ENCODE peak calls at places on chromosomes 5 and 9, in ten cellular contexts. Z is activated gamma-delta T cell treated with Interleukin-2 at 50 U/mL for 16 hours; B is AG08395; I is cardiac muscle cell; E is GM04504; M is activated T-cell treated with anti-CD3 and anti-CD28 coated beads for 24 hours; V is mesenteric fat pad; L is prostate gland; G is stimulated activated naive CD8-positive, alpha-beta T cell treated with anti-CD3 and anti-CD28 coated beads, Interleukin-15, Interleukin-2, amounts not matched to agents 100 U/mL and 50 U/mL, for 24 hours; T is stimulated activated CD8-positive, alpha-beta memory T cell treated with anti-CD3 and anti-CD28 coated beads, Interleukin-4, amount 100 ng/mL, for 1 hour. D is an unnamed sample.

GRCh38 chr9:85603920-85604319 is 137.8 kb downstream of the AGTPBP1 start:
- DNase-seq in Z (no peak), B (no peak), I (no peak), E (no peak), M (no peak), V (no peak), L (no peak), G (no peak), T (no peak), D (no peak)

GRCh38 chr9:112719696-112720095 is 1.8 kb upstream of the INIP start:
- DNase-seq in Z (no peak), B (no peak), I (no peak), E (no peak), M (no peak), V (no peak), L (no peak), G (no peak), T (no peak), D (no peak)

GRCh38 chr5:179256229-179257189 is 88.8 kb downstream of the ADAMTS2 start:
- DNase-seq in Z (no peak), B (no peak), I (no peak), E (no peak), M (no peak), V (peak; percentile 73), L (no peak), G (no peak), T (no peak), D (no peak)

GRCh38 chr9:121239071-121239470 is 28.9 kb upstream of the GSN start:
- DNase-seq in Z (no peak), B (peak; percentile 85), I (no peak), E (no peak), M (no peak), V (no peak), L (no peak), G (no peak), T (no peak), D (no peak)

GRCh38 chr9:89878687-89879086 is 273.9 kb downstream of the GADD45G start:
- DNase-seq in Z (no peak), B (no peak), I (no peak), E (no peak), M (no peak), V (peak; percentile 88), L (peak; percentile 90), G (no peak), T (no peak), D (peak; percentile 91)

GRCh38 chr5:126414874-126415502 is 8.2 kb upstream of the GRAMD2B start:
- DNase-seq in Z (no peak), B (peak; percentile 70), I (peak; percentile 89), E (peak; percentile 43), M (no peak), V (no peak), L (peak; percentile 40), G (no peak), T (no peak), D (peak; percentile 48)

GRCh38 chr9:92236915-92237314 is 56.6 kb downstream of the IARS1 start:
- DNase-seq in Z (no peak), B (no peak), I (no peak), E (no peak), M (no peak), V (no peak), L (no peak), G (no peak), T (no peak), D (no peak)

GRCh38 chr5:114363837-114364236 is 2.0 kb downstream of the KCNN2 start:
- DNase-seq in Z (no peak), B (no peak), I (no peak), E (no peak), M (no peak), V (no peak), L (peak; percentile 11), G (no peak), T (no peak), D (peak; percentile 4)

GRCh38 chr5:61525573-61526142 is 193.6 kb downstream of the ZSWIM6 start:
- DNase-seq in Z (no peak), B (no peak), I (peak; percentile 21), E (no peak), M (no peak), V (no peak), L (no peak), G (no peak), T (no peak), D (no peak)

GRCh38 chr5:10286552-10287227 is 21.0 kb downstream of the CMBL start:
- DNase-seq in Z (no peak), B (peak; percentile 49), I (no peak), E (no peak), M (no peak), V (peak; percentile 55), L (no peak), G (no peak), T (no peak), D (no peak)

D was measured in body of pancreas.